ENCODE peak calls at places on chromosomes 11 and 22, in nine cellular contexts. B is SW 1271; K is activated CD4-positive, CD25-positive, alpha-beta regulatory T cell treated with anti-CD3 and anti-CD28 coated beads, Interleukin-2, amount 50 U/mL, for 16 hours; O is AG08395; R is HTR-8/SVneo; T is prostate gland; H is AG09319; A is midbrain; M is AG04450. F is an unnamed sample.

GRCh38 chr22:36938028-36938425 is 24.6 kb downstream of the CSF2RB start:
- DNase-seq in B (no peak), K (no peak), O (no peak), R (no peak), T (no peak), H (no peak), A (no peak), M (no peak), F (no peak)

GRCh38 chr11:129643031-129643721 is 172.5 kb upstream of the TMEM45B start:
- DNase-seq in B (no peak), K (no peak), O (peak; percentile 47), R (peak; percentile 24), T (peak; percentile 93), H (no peak), A (no peak), M (no peak), F (peak; percentile 57)

GRCh38 chr22:50206599-50206998 is 5.8 kb downstream of the SELENOO start:
- DNase-seq in B (no peak), K (no peak), O (peak; percentile 81), R (no peak), T (no peak), H (no peak), A (peak; percentile 21), M (no peak), F (no peak)

GRCh38 chr22:23119492-23120414 is 22.0 kb downstream of the RSPH14 start:
- DNase-seq in B (no peak), K (peak; percentile 10), O (no peak), R (no peak), T (no peak), H (no peak), A (no peak), M (no peak), F (no peak)

GRCh38 chr22:46002757-46003270 is 25.9 kb upstream of the WNT7B start:
- DNase-seq in B (no peak), K (no peak), O (peak; percentile 88), R (peak; percentile 51), T (no peak), H (no peak), A (no peak), M (no peak), F (peak; percentile 61)

GRCh38 chr11:110331626-110332025 is 35.2 kb upstream of the RDX start:
- DNase-seq in B (no peak), K (no peak), O (no peak), R (no peak), T (no peak), H (no peak), A (no peak), M (no peak), F (no peak)

GRCh38 chr11:70270877-70271634 is 566 bp downstream of the PPFIA1 start:
- DNase-seq in B (no peak), K (peak; percentile 1), O (peak; percentile 68), R (peak; percentile 34), T (no peak), H (no peak), A (no peak), M (peak; percentile 13), F (peak; percentile 66)

GRCh38 chr22:20080776-20081654 is 974 bp downstream of the DGCR8 start:
- DNase-seq in B (no peak), K (no peak), O (peak; percentile 45), R (peak; percentile 19), T (no peak), H (no peak), A (no peak), M (peak; percentile 16), F (peak; percentile 60)

GRCh38 chr22:39546889-39547586 is 14.5 kb upstream of the RPS19BP1 start:
- DNase-seq in B (no peak), K (no peak), O (peak; percentile 60), R (no peak), T (no peak), H (no peak), A (no peak), M (no peak), F (peak; percentile 31)

GRCh38 chr11:124798991-124799383 is 1.2 kb downstream of the MSANTD2 start:
- DNase-seq in B (no peak), K (no peak), O (peak; percentile 57), R (no peak), T (no peak), H (peak; percentile 28), A (no peak), M (peak; percentile 27), F (peak; percentile 76)

GRCh38 chr11:118002010-118002540 is 15.9 kb downstream of the IL10RA start:
- DNase-seq in B (no peak), K (no peak), O (no peak), R (no peak), T (no peak), H (no peak), A (no peak), M (no peak), F (no peak)

GRCh38 chr11:91972665-91973266 is 251.9 kb upstream of the FAT3 start:
- DNase-seq in B (no peak), K (no peak), O (no peak), R (no peak), T (no peak), H (no peak), A (no peak), M (no peak), F (peak; percentile 3)

GRCh38 chr11:79486239-79486984 is 45.6 kb upstream of the TENM4 start:
- DNase-seq in B (no peak), K (no peak), O (no peak), R (no peak), T (no peak), H (no peak), A (no peak), M (no peak), F (no peak)

GRCh38 chr11:115504279-115505158 is at the start of gene CADM1:
- DNase-seq in B (peak; percentile 20), K (peak; percentile 53), O (peak; percentile 94), R (peak; percentile 74), T (peak; percentile 98), H (peak; percentile 14), A (peak; percentile 99), M (peak; percentile 87), F (peak; percentile 90)

GRCh38 chr11:119370486-119371046 is 10.9 kb downstream of the USP2 start:
- DNase-seq in B (no peak), K (no peak), O (no peak), R (no peak), T (no peak), H (no peak), A (no peak), M (no peak), F (no peak)

GRCh38 chr11:11532574-11532973 is 89.2 kb downstream of the GALNT18 start:
- DNase-seq in B (no peak), K (no peak), O (no peak), R (no peak), T (no peak), H (no peak), A (no peak), M (no peak), F (peak; percentile 19)

GRCh38 chr11:15199693-15200092 is 85.0 kb downstream of the INSC start:
- DNase-seq in B (no peak), K (no peak), O (peak; percentile 27), R (no peak), T (no peak), H (no peak), A (no peak), M (no peak), F (peak; percentile 54)

GRCh38 chr11:133842053-133842452 is 3.3 kb downstream of the SPATA19 start:
- DNase-seq in B (no peak), K (no peak), O (no peak), R (no peak), T (no peak), H (no peak), A (no peak), M (no peak), F (no peak)

GRCh38 chr11:86990520-86990919 is 35.3 kb upstream of the FZD4 start:
- DNase-seq in B (peak; percentile 19), K (no peak), O (peak; percentile 70), R (peak; percentile 20), T (no peak), H (peak; percentile 4), A (no peak), M (no peak), F (peak; percentile 82)

GRCh38 chr11:83156150-83156995 is 558 bp upstream of the PCF11 start:
- DNase-seq in B (peak; percentile 100), K (peak; percentile 96), O (peak; percentile 98), R (peak; percentile 99), T (peak; percentile 99), H (peak; percentile 100), A (peak; percentile 100), M (peak; percentile 100), F (peak; percentile 99)

GRCh38 chr11:62716206-62716605 is 8.7 kb downstream of the GNG3 start:
- DNase-seq in B (no peak), K (no peak), O (no peak), R (no peak), T (no peak), H (no peak), A (no peak), M (no peak), F (no peak)

GRCh38 chr11:65586676-65587075 is 8.9 kb downstream of the KCNK7 start:
- DNase-seq in B (no peak), K (no peak), O (peak; percentile 88), R (no peak), T (no peak), H (peak; percentile 64), A (no peak), M (no peak), F (no peak)

GRCh38 chr11:34855754-34856095 is 60.5 kb downstream of the APIP start:
- DNase-seq in B (no peak), K (no peak), O (no peak), R (no peak), T (no peak), H (no peak), A (no peak), M (no peak), F (no peak)

GRCh38 chr11:63639195-63639832 is 25.1 kb upstream of the PLAAT3 start:
- DNase-seq in B (no peak), K (no peak), O (peak; percentile 38), R (no peak), T (no peak), H (peak; percentile 12), A (peak; percentile 13), M (no peak), F (no peak)

F was measured in astrocyte.